ENCODE peak calls at places on chromosome 5, in ten cellular contexts. E is NCI-H1092 treated with DMSO at 0.1 percent for 48 hours; R is iPS-NIHi11; Z is HFFc6; L is CD8-positive, alpha-beta T cell; H is T-helper 2 cell; Q is EL; J is CD4-positive, alpha-beta memory T cell; B is activated T-helper 2 cell treated with anti-CD3 and anti-CD28 coated beads, Interferon-gamma antibody, Interleukin-2, Interleukin-4, amounts not matched to agents 10 μg/mL and 5 μg/mL and 100 μg/mL, durations not matched to agents 14 hours and 24 hours and 36 hours; F is NCI-H1694 treated with DMSO at 0.1 percent for 48 hours. N is an unnamed sample.
A peak's percentile ranks its signal among the peaks of the same experiment; 100 is the strongest.

GRCh38 chr5:79255786-79256557 is 20.0 kb downstream of the JMY start:
- DNase-seq in J (no peak), F (no peak), L (no peak), E (peak; percentile 1), B (no peak), Q (peak; percentile 58), Z (peak; percentile 23), H (no peak), R (peak; percentile 63), N (peak; percentile 34)

GRCh38 chr5:89255845-89256463 is 373.0 kb upstream of the MEF2C start:
- DNase-seq in H (no peak), Q (peak; percentile 54), R (peak; percentile 36), Z (peak; percentile 79), L (no peak), F (no peak), J (no peak), E (no peak), B (no peak), N (peak; percentile 38)

GRCh38 chr5:125463441-125464092 is 717.1 kb upstream of the ZNF608 start:
- DNase-seq in Z (no peak), R (no peak), Q (no peak), L (no peak), J (no peak), E (peak; percentile 19), B (no peak), F (no peak), H (no peak), N (peak; percentile 32)

GRCh38 chr5:166086568-166086967 is 2204.9 kb upstream of the WWC1 start:
- DNase-seq in J (no peak), Q (no peak), R (no peak), F (no peak), L (no peak), E (no peak), H (no peak), B (no peak), Z (no peak), N (no peak)

GRCh38 chr5:150301170-150301505 is 1.6 kb downstream of the ARSI start:
- DNase-seq in J (no peak), H (no peak), Q (peak; percentile 51), E (no peak), F (no peak), L (no peak), B (no peak), R (no peak), Z (no peak), N (no peak)

GRCh38 chr5:154097031-154097430 is 58.3 kb downstream of the MFAP3 start:
- DNase-seq in Q (no peak), Z (no peak), E (no peak), B (no peak), R (peak; percentile 66), L (no peak), F (no peak), J (no peak), H (no peak), N (no peak)

GRCh38 chr5:122093415-122093814 is 15.4 kb upstream of the LOX start:
- DNase-seq in E (no peak), H (no peak), B (no peak), Z (peak; percentile 94), F (no peak), L (no peak), Q (peak; percentile 93), J (no peak), R (no peak), N (peak; percentile 33)

GRCh38 chr5:127563133-127563532 is 45.7 kb downstream of the PRRC1 start:
- DNase-seq in Q (no peak), R (no peak), J (no peak), E (no peak), F (no peak), B (no peak), Z (no peak), H (no peak), L (no peak), N (no peak)

GRCh38 chr5:144187699-144188294 is 17.1 kb downstream of the KCTD16 start:
- DNase-seq in E (peak; percentile 45), Q (peak; percentile 96), R (no peak), F (no peak), J (peak; percentile 84), L (peak; percentile 77), H (peak; percentile 35), B (peak; percentile 72), Z (peak; percentile 96), N (peak; percentile 96)

GRCh38 chr5:176870110-176870591 is 29.0 kb downstream of the HK3 start:
- DNase-seq in B (no peak), Z (peak; percentile 49), H (no peak), F (no peak), J (no peak), Q (peak; percentile 66), L (no peak), R (peak; percentile 91), E (no peak), N (no peak)

GRCh38 chr5:140986117-140986521 is 19.8 kb downstream of the PCDHAC2 start:
- DNase-seq in F (no peak), Z (no peak), H (no peak), J (no peak), E (no peak), Q (no peak), B (no peak), L (no peak), R (peak; percentile 58), N (no peak)

GRCh38 chr5:131944700-131945550 is 538 bp downstream of the MEIKIN start:
- DNase-seq in F (no peak), Z (no peak), E (no peak), B (no peak), Q (no peak), H (no peak), R (no peak), J (no peak), L (no peak), N (no peak)

GRCh38 chr5:14305045-14305444 is 161.9 kb downstream of the TRIO start:
- DNase-seq in B (no peak), R (no peak), Q (peak; percentile 85), E (no peak), F (no peak), Z (peak; percentile 76), H (no peak), L (no peak), J (no peak), N (peak; percentile 92)